ENCODE peak calls at places on chromosomes 11 and 22, in eight cellular contexts. T is EH; E is mammary epithelial cell; D is left ventricle myocardium inferior; J is RWPE2; M is SW480; H is activated T-cell treated with anti-CD3 and anti-CD28 coated beads, Interleukin-2, amount 50 U/mL, for 72 hours; B is SHP77. W is an unnamed sample.

GRCh38 chr11:109914809-109915653 is 178.2 kb upstream of the ZC3H12C start:
- DNase-seq in D (no peak), J (no peak), T (peak), B (no peak), H (no peak), E (peak), M (no peak), W (no peak)

GRCh38 chr11:1072116-1072820 is 2.4 kb upstream of the MUC2 start:
- DNase-seq in D (peak), E (no peak), H (no peak), T (peak), J (peak), B (no peak), M (peak), W (no peak)

GRCh38 chr11:68002943-68003845 is 703 bp downstream of the UNC93B1 start:
- DNase-seq in E (peak), M (peak), J (peak), H (peak), T (peak), B (no peak), D (no peak), W (peak)

GRCh38 chr11:9577032-9577431 is 3.6 kb downstream of the WEE1 start:
- DNase-seq in T (peak), B (no peak), H (no peak), E (peak), M (no peak), D (no peak), J (no peak), W (no peak)

GRCh38 chr22:38569181-38569971 is 607 bp downstream of the DMC1 start:
- DNase-seq in M (no peak), E (no peak), T (no peak), D (peak), J (no peak), H (peak), B (no peak), W (no peak)

GRCh38 chr11:33021937-33022336 is 6.3 kb downstream of the DEPDC7 start:
- DNase-seq in J (no peak), E (no peak), B (no peak), M (no peak), D (no peak), T (peak), H (no peak), W (peak)

GRCh38 chr11:93945596-93945995 is 75.6 kb upstream of the HEPHL1 start:
- DNase-seq in T (no peak), H (no peak), E (no peak), J (no peak), D (no peak), B (no peak), M (no peak), W (no peak)

GRCh38 chr22:19615001-19615461 is 90.8 kb upstream of the CLDN5 start:
- DNase-seq in H (no peak), T (no peak), J (no peak), B (no peak), D (no peak), M (no peak), E (no peak), W (no peak)

GRCh38 chr11:110173775-110174644 is 80.8 kb downstream of the ZC3H12C start:
- DNase-seq in H (peak), B (peak), M (peak), J (no peak), T (peak), D (peak), E (peak), W (peak)